ENCODE peak calls at places on chromosomes 11 and 22, in four cellular contexts. One of them, this sample, is unnamed.
A peak's percentile ranks its signal among the peaks of the same experiment; 100 is the strongest.

GRCh38 chr11:134701564-134702165 is 289.6 kb upstream of the B3GAT1 start:
- DNase-seq in HepG2: no peak
- DNase-seq in GM12891: no peak
- DNase-seq in H1: no peak
- DNase-seq in this sample: no peak

GRCh38 chr22:25998118-25998775 is 171.0 kb upstream of the SEZ6L start:
- DNase-seq in GM12891: no peak
- DNase-seq in H1: no peak
- DNase-seq in HepG2: no peak
- DNase-seq in this sample: no peak

GRCh38 chr11:119706029-119706428 is 23.0 kb downstream of the NECTIN1 start:
- DNase-seq in H1: no peak
- DNase-seq in GM12891: no peak
- DNase-seq in HepG2: no peak
- DNase-seq in this sample: no peak

GRCh38 chr22:19431641-19432091 is at the start of gene HIRA:
- DNase-seq in HepG2: peak; percentile 60
- DNase-seq in H1: peak; percentile 96
- DNase-seq in GM12891: peak; percentile 73
- DNase-seq in this sample: peak; percentile 68

GRCh38 chr11:86101493-86101892 is 32.6 kb upstream of the PICALM start:
- DNase-seq in HepG2: no peak
- DNase-seq in H1: no peak
- DNase-seq in GM12891: no peak
- DNase-seq in this sample: no peak

GRCh38 chr11:8011981-8012444 is 24.9 kb downstream of the EIF3F start:
- DNase-seq in H1: no peak
- DNase-seq in HepG2: no peak
- DNase-seq in GM12891: no peak
- DNase-seq in this sample: no peak

GRCh38 chr11:69569306-69570200 is 71.4 kb upstream of the CCND1 start:
- DNase-seq in HepG2: no peak
- DNase-seq in GM12891: no peak
- DNase-seq in H1: peak; percentile 16
- DNase-seq in this sample: no peak

GRCh38 chr11:35583126-35583525 is 35.1 kb upstream of the FJX1 start:
- DNase-seq in GM12891: no peak
- DNase-seq in HepG2: no peak
- DNase-seq in H1: no peak
- DNase-seq in this sample: no peak

GRCh38 chr22:32686354-32686753 is 115.2 kb upstream of the TIMP3 start:
- DNase-seq in GM12891: no peak
- DNase-seq in HepG2: no peak
- DNase-seq in H1: no peak
- DNase-seq in this sample: no peak

GRCh38 chr11:13135385-13136271 is 126.5 kb downstream of the RASSF10 start:
- DNase-seq in HepG2: peak; percentile 96
- DNase-seq in H1: no peak
- DNase-seq in GM12891: no peak
- DNase-seq in this sample: no peak

GRCh38 chr22:41178425-41178975 is 26.6 kb upstream of the L3MBTL2 start:
- DNase-seq in GM12891: no peak
- DNase-seq in HepG2: no peak
- DNase-seq in H1: peak; percentile 35
- DNase-seq in this sample: no peak

GRCh38 chr11:73866586-73866996 is 10.1 kb downstream of the COA4 start:
- DNase-seq in GM12891: no peak
- DNase-seq in HepG2: peak; percentile 52
- DNase-seq in H1: no peak
- DNase-seq in this sample: no peak

GRCh38 chr11:126740857-126741256 is 259.7 kb downstream of the KIRREL3 start:
- DNase-seq in H1: no peak
- DNase-seq in GM12891: no peak
- DNase-seq in HepG2: no peak
- DNase-seq in this sample: no peak

GRCh38 chr11:92227233-92227593 is 2.6 kb downstream of the FAT3 start:
- DNase-seq in HepG2: no peak
- DNase-seq in GM12891: no peak
- DNase-seq in H1: no peak
- DNase-seq in this sample: no peak

GRCh38 chr22:19991395-19991644 is 25.3 kb downstream of the ARVCF start:
- DNase-seq in GM12891: no peak
- DNase-seq in H1: no peak
- DNase-seq in HepG2: no peak
- DNase-seq in this sample: no peak

GRCh38 chr11:114779189-114779588 is 100.9 kb downstream of the NXPE2 start:
- DNase-seq in GM12891: no peak
- DNase-seq in HepG2: no peak
- DNase-seq in H1: no peak
- DNase-seq in this sample: no peak

GRCh38 chr22:30864441-30865420 is 103.8 kb downstream of the MORC2 start:
- DNase-seq in HepG2: no peak
- DNase-seq in GM12891: peak; percentile 14
- DNase-seq in H1: peak; percentile 40
- DNase-seq in this sample: peak; percentile 19

GRCh38 chr11:35364101-35364780 is 55.1 kb downstream of the SLC1A2 start:
- DNase-seq in HepG2: no peak
- DNase-seq in H1: no peak
- DNase-seq in GM12891: no peak
- DNase-seq in this sample: no peak

GRCh38 chr22:37187891-37188761 is at the start of gene C1QTNF6:
- DNase-seq in GM12891: no peak
- DNase-seq in H1: peak; percentile 78
- DNase-seq in HepG2: no peak
- DNase-seq in this sample: no peak

GRCh38 chr22:45866398-45867117 is 110.4 kb downstream of the WNT7B start:
- DNase-seq in GM12891: no peak
- DNase-seq in HepG2: no peak
- DNase-seq in H1: peak; percentile 52
- DNase-seq in this sample: no peak

GRCh38 chr11:95147364-95147905 is 57.8 kb downstream of the ENDOD1 start:
- DNase-seq in H1: no peak
- DNase-seq in HepG2: peak; percentile 14
- DNase-seq in GM12891: no peak
- DNase-seq in this sample: no peak

GRCh38 chr11:11519184-11519583 is 102.6 kb downstream of the GALNT18 start:
- DNase-seq in GM12891: no peak
- DNase-seq in HepG2: no peak
- DNase-seq in H1: no peak
- DNase-seq in this sample: no peak

GRCh38 chr11:61111786-61112517 is 9.7 kb downstream of the CD5 start:
- DNase-seq in HepG2: no peak
- DNase-seq in GM12891: no peak
- DNase-seq in H1: no peak
- DNase-seq in this sample: no peak

GRCh38 chr11:36469063-36469462 is 41.0 kb downstream of the TRAF6 start:
- DNase-seq in GM12891: no peak
- DNase-seq in HepG2: no peak
- DNase-seq in H1: peak; percentile 94
- DNase-seq in this sample: no peak

GRCh38 chr11:111635706-111636045 is 33.4 kb downstream of the SIK2 start:
- DNase-seq in HepG2: no peak
- DNase-seq in H1: no peak
- DNase-seq in GM12891: no peak
- DNase-seq in this sample: no peak

GRCh38 chr11:62150887-62151736 is 27.3 kb downstream of the INCENP start:
- DNase-seq in H1: no peak
- DNase-seq in HepG2: no peak
- DNase-seq in GM12891: no peak
- DNase-seq in this sample: no peak

GRCh38 chr11:84214557-84214956 is 928.4 kb upstream of the CCDC90B start:
- DNase-seq in GM12891: no peak
- DNase-seq in H1: no peak
- DNase-seq in HepG2: no peak
- DNase-seq in this sample: no peak

GRCh38 chr11:14500181-14500651 is 605 bp upstream of the COPB1 start:
- DNase-seq in H1: no peak
- DNase-seq in GM12891: peak; percentile 25
- DNase-seq in HepG2: peak; percentile 39
- DNase-seq in this sample: no peak

GRCh38 chr22:44018594-44018993 is 5.5 kb upstream of the PARVB start:
- DNase-seq in GM12891: no peak
- DNase-seq in H1: no peak
- DNase-seq in HepG2: no peak
- DNase-seq in this sample: no peak

GRCh38 chr22:44180706-44181032 is at the start of gene PARVG:
- DNase-seq in H1: no peak
- DNase-seq in GM12891: peak; percentile 76
- DNase-seq in HepG2: no peak
- DNase-seq in this sample: no peak

GRCh38 chr11:13009476-13009920 is 382 bp downstream of the RASSF10 start:
- DNase-seq in H1: no peak
- DNase-seq in GM12891: no peak
- DNase-seq in HepG2: no peak
- DNase-seq in this sample: no peak

GRCh38 chr22:46087816-46088277 is 62.5 kb upstream of the PPARA start:
- DNase-seq in H1: no peak
- DNase-seq in HepG2: no peak
- DNase-seq in GM12891: no peak
- DNase-seq in this sample: no peak

GRCh38 chr11:63504054-63504453 is 1.8 kb upstream of the LGALS12 start:
- DNase-seq in HepG2: no peak
- DNase-seq in H1: no peak
- DNase-seq in GM12891: no peak
- DNase-seq in this sample: no peak

GRCh38 chr11:63508745-63509144 is 2.9 kb downstream of the LGALS12 start:
- DNase-seq in GM12891: no peak
- DNase-seq in HepG2: no peak
- DNase-seq in H1: no peak
- DNase-seq in this sample: no peak

DNA sequence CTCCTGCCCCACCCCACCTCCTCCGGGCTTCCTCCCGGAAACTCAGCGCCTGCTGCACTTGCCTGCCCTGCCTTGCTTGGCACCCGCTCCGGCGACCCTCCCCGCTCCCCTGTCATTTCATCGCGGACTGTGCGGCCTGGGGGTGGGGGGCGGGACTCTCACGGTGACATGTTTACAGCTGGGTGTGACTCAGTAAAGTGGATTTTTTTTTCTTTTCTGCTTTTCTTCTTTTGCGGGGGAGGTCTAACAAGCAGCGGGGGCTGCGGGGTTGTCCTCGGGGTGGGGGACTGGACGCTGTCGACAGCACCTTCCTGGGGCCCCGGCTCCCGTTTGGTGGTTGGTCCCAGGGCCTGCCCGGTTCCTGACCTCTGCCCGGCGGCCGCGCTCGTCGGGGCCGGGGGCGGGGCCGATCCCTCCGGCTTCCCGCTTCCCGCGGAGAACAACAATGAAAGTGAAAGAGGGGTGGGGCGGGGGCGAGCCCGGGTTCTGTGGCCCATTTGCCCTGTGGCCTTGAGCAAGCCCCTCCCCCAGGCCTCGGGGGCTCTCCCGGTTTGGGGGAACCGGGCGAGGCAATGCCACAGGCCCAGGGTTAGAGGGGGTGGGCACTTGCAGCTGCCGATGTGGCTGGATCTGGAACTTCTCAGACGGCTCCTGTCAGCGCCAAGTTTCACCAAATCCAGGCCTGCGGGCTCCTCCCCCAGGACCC is 976 bp upstream of the MDK start:
- DNase-seq in H1: peak; percentile 92
- DNase-seq in GM12891: peak; percentile 76
- DNase-seq in HepG2: peak; percentile 78
- DNase-seq in this sample: peak; percentile 71
- TF ChIP-seq POLR2A in H1: no peak
- TF ChIP-seq POLR2A in GM12891: no peak
- TF ChIP-seq POLR2A in HepG2: no peak
- TF ChIP-seq POLR2A in this sample: no peak

DNA sequence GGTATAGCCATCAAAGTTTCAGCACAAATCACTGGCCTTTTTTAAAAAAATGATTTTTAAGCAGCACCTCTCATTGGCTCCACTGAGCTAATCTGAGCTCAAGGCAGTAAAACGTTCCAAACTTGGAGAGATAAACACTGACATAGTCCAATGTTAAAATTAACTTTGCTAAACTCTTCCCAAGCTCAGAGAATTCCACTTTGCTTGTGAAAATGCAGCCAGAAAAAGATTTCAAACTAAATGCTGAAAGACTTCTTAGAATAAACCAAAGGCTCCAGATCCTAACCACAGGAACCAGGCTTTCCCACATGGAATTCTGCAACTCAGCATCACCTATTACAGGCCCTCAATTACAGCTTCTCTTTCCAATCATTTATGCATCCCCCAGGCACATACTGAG is 84.7 kb upstream of the GDPD4 start:
- DNase-seq in HepG2: no peak
- DNase-seq in GM12891: no peak
- DNase-seq in H1: no peak
- DNase-seq in this sample: no peak
- TF ChIP-seq POLR2AphosphoS5 in HepG2: no peak
- TF ChIP-seq POLR2AphosphoS5 in GM12891: no peak
- TF ChIP-seq POLR2AphosphoS5 in H1: no peak
- TF ChIP-seq POLR2AphosphoS5 in this sample: no peak

GRCh38 chr11:17412488-17413180 is 24.2 kb upstream of the KCNJ11 start:
- DNase-seq in H1: no peak
- DNase-seq in GM12891: no peak
- DNase-seq in HepG2: no peak
- DNase-seq in this sample: no peak
- TF ChIP-seq TAF1 in H1: no peak
- TF ChIP-seq TAF1 in GM12891: no peak
- TF ChIP-seq TAF1 in HepG2: no peak
- TF ChIP-seq TAF1 in this sample: no peak

GRCh38 chr22:23020659-23021293 is 49.5 kb upstream of the GNAZ start:
- DNase-seq in HepG2: no peak
- DNase-seq in GM12891: no peak
- DNase-seq in H1: no peak
- DNase-seq in this sample: no peak

GRCh38 chr22:23026777-23027176 is 43.5 kb upstream of the GNAZ start:
- DNase-seq in GM12891: no peak
- DNase-seq in HepG2: no peak
- DNase-seq in H1: no peak
- DNase-seq in this sample: no peak

DNA sequence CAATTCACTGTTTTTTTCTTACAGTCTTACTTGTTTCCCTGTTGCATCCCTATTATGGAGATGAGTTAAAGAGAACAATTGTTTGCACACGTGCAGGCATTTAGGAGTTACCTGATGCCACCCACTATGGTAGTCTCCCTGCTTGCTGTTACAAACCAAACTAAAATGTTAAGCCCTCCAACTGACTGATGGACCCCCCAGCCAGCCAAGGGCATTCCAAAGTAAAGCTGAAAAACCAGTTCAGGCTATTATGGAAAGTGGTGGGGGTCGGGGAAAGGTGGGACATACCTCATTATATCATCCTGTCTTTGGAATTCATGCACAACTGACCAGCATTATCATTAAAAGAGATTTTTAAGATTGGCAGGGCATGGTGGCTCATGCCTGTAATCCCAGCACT is 47.0 kb upstream of the GNAZ start:
- DNase-seq in GM12891: no peak
- DNase-seq in H1: no peak
- DNase-seq in HepG2: no peak
- DNase-seq in this sample: no peak
- TF ChIP-seq POLR2A in GM12891: no peak
- TF ChIP-seq POLR2A in H1: no peak
- TF ChIP-seq POLR2A in HepG2: no peak
- TF ChIP-seq POLR2A in this sample: no peak

GRCh38 chr11:27153136-27153535 is 112.5 kb downstream of the BBOX1 start:
- DNase-seq in HepG2: no peak
- DNase-seq in H1: no peak
- DNase-seq in GM12891: no peak
- DNase-seq in this sample: no peak
- TF ChIP-seq POLR2AphosphoS5 in HepG2: no peak
- TF ChIP-seq POLR2AphosphoS5 in H1: no peak
- TF ChIP-seq POLR2AphosphoS5 in GM12891: no peak
- TF ChIP-seq POLR2AphosphoS5 in this sample: no peak

GRCh38 chr11:66721939-66722338 is 7.1 kb downstream of the SPTBN2 start:
- DNase-seq in H1: no peak
- DNase-seq in HepG2: no peak
- DNase-seq in GM12891: no peak
- DNase-seq in this sample: no peak
- TF ChIP-seq TAF1 in H1: no peak
- TF ChIP-seq TAF1 in HepG2: no peak
- TF ChIP-seq TAF1 in GM12891: no peak
- TF ChIP-seq TAF1 in this sample: no peak

This sample was measured in GM12892.